ENCODE peak calls at places on chromosome X, in seven cellular contexts. D, B, J, I, Z, Y and N are unnamed samples.

GRCh38 chrX:110001702-110002299 is 1.1 kb upstream of the TMEM164 start:
- DNase-seq in D (no peak), B (no peak), J (no peak), I (no peak), Z (no peak), Y (no peak), N (no peak)

GRCh38 chrX:28205126-28205525 is 223.9 kb upstream of the DCAF8L1 start:
- DNase-seq in D (no peak), B (no peak), J (no peak), I (no peak), Z (no peak), Y (no peak), N (no peak)

GRCh38 chrX:1466971-1467561 is 14.4 kb upstream of the ASMTL start:
- DNase-seq in D (peak), B (no peak), J (no peak), I (peak), Z (no peak), Y (no peak), N (no peak)

GRCh38 chrX:49930046-49930445 is 7.7 kb downstream of the CLCN5 start:
- DNase-seq in D (no peak), B (no peak), J (no peak), I (no peak), Z (no peak), Y (no peak), N (no peak)

GRCh38 chrX:116749943-116750342 is 287.2 kb upstream of the CT83 start:
- DNase-seq in D (no peak), B (no peak), J (no peak), I (no peak), Z (peak), Y (no peak), N (peak)

GRCh38 chrX:22481436-22481835 is 208.7 kb downstream of the CBLL2 start:
- DNase-seq in D (no peak), B (no peak), J (no peak), I (no peak), Z (no peak), Y (no peak), N (no peak)

GRCh38 chrX:65607070-65607742 is 60.2 kb upstream of the MSN start:
- DNase-seq in D (no peak), B (no peak), J (no peak), I (no peak), Z (no peak), Y (no peak), N (no peak)

GRCh38 chrX:141220342-141221008 is 21.8 kb downstream of the SPANXC start:
- DNase-seq in D (no peak), B (no peak), J (no peak), I (no peak), Z (no peak), Y (no peak), N (peak)

GRCh38 chrX:97065973-97066372 is 182.3 kb downstream of the RPA4 start:
- DNase-seq in D (no peak), B (no peak), J (no peak), I (no peak), Z (no peak), Y (no peak), N (no peak)

GRCh38 chrX:122878269-122878668 is 305.8 kb upstream of the GRIA3 start:
- DNase-seq in D (no peak), B (no peak), J (no peak), I (no peak), Z (no peak), Y (no peak), N (no peak)